ENCODE peak calls at places on chromosomes 4 and X, in six cellular contexts. O is GM12865; Q is CD4-positive, CD25-positive, alpha-beta regulatory T cell; Z is choroid plexus epithelial cell; U is K562; S is AG09309. N is an unnamed sample.

GRCh38 chrX:133985164-133986007 is at the start of gene GPC3:
- DNase-seq in O (no peak), Q (peak), U (peak), Z (peak), S (no peak), N (peak)

GRCh38 chrX:12447448-12448154 is 309.3 kb downstream of the FRMPD4 start:
- DNase-seq in Q (no peak), Z (peak), U (no peak), S (peak), O (no peak), N (no peak)

GRCh38 chr4:101393256-101393655 is 45.9 kb upstream of the PPP3CA start:
- DNase-seq in O (no peak), Z (peak), U (no peak), Q (no peak), S (peak), N (no peak)

GRCh38 chr4:101865501-101866062 is 75.1 kb downstream of the BANK1 start:
- DNase-seq in Q (no peak), U (no peak), S (no peak), O (no peak), Z (peak), N (no peak)

GRCh38 chr4:184506527-184507121 is 32.3 kb upstream of the IRF2 start:
- DNase-seq in U (no peak), Z (no peak), O (peak), Q (peak), S (no peak), N (peak)

GRCh38 chr4:79247695-79248394 is 78.0 kb downstream of the NAA11 start:
- DNase-seq in O (no peak), Z (no peak), S (no peak), U (no peak), Q (no peak), N (no peak)

GRCh38 chrX:37701588-37701987 is 16.0 kb downstream of the XK start:
- DNase-seq in S (no peak), O (no peak), Z (no peak), U (no peak), Q (no peak), N (no peak)

GRCh38 chrX:15745179-15745578 is 7.1 kb downstream of the CA5B start:
- DNase-seq in Q (no peak), O (no peak), U (no peak), Z (peak), S (no peak), N (no peak)

GRCh38 chrX:125004799-125005198 is 314.9 kb upstream of the TEX13C start:
- DNase-seq in O (no peak), Z (no peak), Q (no peak), S (no peak), U (peak), N (no peak)

GRCh38 chr4:38177035-38177791 is 217.0 kb downstream of the PTTG2 start:
- DNase-seq in Q (peak), U (no peak), Z (peak), S (no peak), O (peak), N (peak)

GRCh38 chr4:186722856-186723206 is 825 bp downstream of the FAT1 start:
- DNase-seq in Z (peak), Q (no peak), O (no peak), S (no peak), U (no peak), N (no peak)

GRCh38 chr4:53039741-53040458 is 177.8 kb downstream of the RASL11B start:
- DNase-seq in U (peak), S (no peak), O (no peak), Z (peak), Q (no peak), N (no peak)

GRCh38 chr4:23382880-23383279 is 507.0 kb downstream of the PPARGC1A start:
- DNase-seq in Z (peak), S (no peak), Q (no peak), U (no peak), O (no peak), N (no peak)

GRCh38 chrX:48702032-48702431 is 5.5 kb downstream of the SUV39H1 start:
- DNase-seq in O (no peak), S (no peak), Q (no peak), Z (no peak), U (peak), N (no peak)

GRCh38 chr4:149095798-149096197 is 653.6 kb upstream of the NR3C2 start:
- DNase-seq in Q (no peak), S (no peak), O (no peak), Z (peak), U (no peak), N (no peak)

GRCh38 chr4:180598281-180598680 is 1644.9 kb upstream of the TENM3 start:
- DNase-seq in Z (no peak), U (no peak), S (no peak), Q (no peak), O (peak), N (no peak)

GRCh38 chr4:105709081-105709450 is 482 bp downstream of the GSTCD start:
- DNase-seq in O (peak), Z (peak), Q (no peak), U (no peak), S (no peak), N (no peak)

GRCh38 chr4:25029479-25030282 is 1.1 kb downstream of the LGI2 start:
- DNase-seq in Z (no peak), S (no peak), O (no peak), U (no peak), Q (no peak), N (no peak)

GRCh38 chr4:25030283-25031076 is at the start of gene LGI2:
- DNase-seq in Z (peak), U (peak), Q (no peak), S (no peak), O (no peak), N (no peak)

GRCh38 chr4:25032126-25032525 is 1.4 kb upstream of the LGI2 start:
- DNase-seq in Q (no peak), Z (peak), S (no peak), O (no peak), U (no peak), N (no peak)

GRCh38 chr4:25031077-25031606 is 396 bp upstream of the LGI2 start:
- DNase-seq in U (no peak), O (no peak), Z (peak), S (no peak), Q (no peak), N (no peak)
- H3K4me3 ChIP-seq in U (no peak), O (no peak), Z (peak), S (peak), Q (no peak), N (no peak)

DNA sequence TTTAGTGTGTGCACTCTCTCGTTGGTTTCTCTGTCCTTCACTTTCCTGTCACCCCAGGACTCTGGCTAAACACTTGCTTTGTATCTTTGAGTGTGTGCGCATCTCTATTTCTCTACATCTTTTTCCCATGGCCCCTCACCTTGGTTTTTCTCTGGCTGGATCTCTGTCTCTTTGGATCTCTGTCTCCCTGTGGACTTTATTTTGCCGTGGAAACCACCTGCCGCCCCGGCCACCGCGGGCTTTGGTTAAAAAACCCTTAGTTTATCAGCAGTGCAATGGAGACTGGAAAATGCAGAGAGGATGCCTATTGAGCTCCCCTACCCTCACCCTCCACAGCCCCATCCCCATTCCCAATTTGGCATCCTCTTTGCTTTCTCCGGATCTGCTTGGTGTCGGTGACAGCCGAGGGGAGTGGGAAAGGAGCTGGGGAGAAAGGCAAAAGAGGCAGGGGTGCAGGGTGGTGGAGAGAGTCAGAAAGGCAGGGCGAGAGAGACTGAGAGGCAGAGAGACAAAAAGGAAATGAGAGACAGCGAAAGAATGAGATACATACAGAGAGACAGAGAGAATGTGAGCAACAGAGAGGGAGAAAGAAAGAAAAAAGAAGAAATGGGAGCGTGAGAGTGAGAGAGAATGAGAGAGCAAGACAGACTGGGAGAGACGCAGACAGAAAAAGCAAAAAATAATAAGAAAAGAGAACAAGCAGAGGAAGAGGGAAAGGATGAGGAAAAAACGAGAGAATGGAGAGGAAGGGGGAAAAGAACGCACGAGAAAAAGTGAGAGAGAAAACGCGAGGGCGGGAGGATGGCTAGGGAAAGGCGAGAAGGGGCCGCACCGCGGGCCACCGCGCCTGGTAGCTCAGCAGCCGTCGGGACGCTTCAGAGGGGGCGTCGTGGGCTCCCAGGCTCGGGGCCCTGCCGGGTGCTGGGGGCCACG is 688 bp downstream of the GPR101 start:
- DNase-seq in S (no peak), Z (no peak), Q (no peak), U (no peak), O (no peak), N (no peak)
- H3K4me3 ChIP-seq in S (no peak), Z (no peak), Q (peak), U (no peak), O (peak), N (peak)

GRCh38 chrX:154350429-154351182 is 23.8 kb downstream of the FLNA start:
- DNase-seq in U (no peak), S (no peak), O (no peak), Q (no peak), Z (no peak), N (no peak)
- H3K4me3 ChIP-seq in U (no peak), S (no peak), O (no peak), Q (no peak), Z (no peak), N (no peak)

GRCh38 chrX:136878423-136878822 is 2.1 kb downstream of the RBMX start:
- DNase-seq in Q (no peak), O (no peak), Z (no peak), U (no peak), S (no peak), N (no peak)
- H3K4me3 ChIP-seq in Q (peak), O (peak), Z (peak), U (peak), S (peak), N (peak)

DNA sequence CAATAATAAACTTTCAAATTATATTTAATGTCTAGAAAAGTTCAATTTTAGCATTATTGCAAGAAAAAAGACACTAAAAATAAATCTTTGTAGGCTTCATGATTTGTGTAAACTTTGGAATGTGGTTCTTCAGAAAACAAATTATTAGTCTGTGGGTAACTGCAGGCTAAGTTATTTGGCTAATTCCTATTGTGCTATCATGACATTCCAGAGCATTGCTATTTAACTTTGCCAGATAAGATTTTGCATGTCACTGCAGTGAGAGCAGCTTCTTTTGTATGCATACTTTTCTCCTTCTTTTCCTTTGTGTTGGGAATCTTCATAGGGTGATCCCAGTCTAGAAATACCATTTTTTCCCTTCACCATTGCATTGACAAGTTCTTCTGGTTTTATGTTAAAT is 130.0 kb downstream of the AWAT2 start:
- DNase-seq in U (no peak), Z (peak), O (no peak), S (no peak), Q (no peak), N (no peak)
- H3K4me3 ChIP-seq in U (no peak), Z (no peak), O (no peak), S (no peak), Q (no peak), N (no peak)

GRCh38 chrX:643911-644303 is 13.3 kb downstream of the SHOX start:
- DNase-seq in S (no peak), U (no peak), O (no peak), Z (no peak), Q (no peak), N (no peak)
- H3K4me3 ChIP-seq in S (no peak), U (no peak), O (no peak), Z (no peak), Q (no peak), N (no peak)

DNA sequence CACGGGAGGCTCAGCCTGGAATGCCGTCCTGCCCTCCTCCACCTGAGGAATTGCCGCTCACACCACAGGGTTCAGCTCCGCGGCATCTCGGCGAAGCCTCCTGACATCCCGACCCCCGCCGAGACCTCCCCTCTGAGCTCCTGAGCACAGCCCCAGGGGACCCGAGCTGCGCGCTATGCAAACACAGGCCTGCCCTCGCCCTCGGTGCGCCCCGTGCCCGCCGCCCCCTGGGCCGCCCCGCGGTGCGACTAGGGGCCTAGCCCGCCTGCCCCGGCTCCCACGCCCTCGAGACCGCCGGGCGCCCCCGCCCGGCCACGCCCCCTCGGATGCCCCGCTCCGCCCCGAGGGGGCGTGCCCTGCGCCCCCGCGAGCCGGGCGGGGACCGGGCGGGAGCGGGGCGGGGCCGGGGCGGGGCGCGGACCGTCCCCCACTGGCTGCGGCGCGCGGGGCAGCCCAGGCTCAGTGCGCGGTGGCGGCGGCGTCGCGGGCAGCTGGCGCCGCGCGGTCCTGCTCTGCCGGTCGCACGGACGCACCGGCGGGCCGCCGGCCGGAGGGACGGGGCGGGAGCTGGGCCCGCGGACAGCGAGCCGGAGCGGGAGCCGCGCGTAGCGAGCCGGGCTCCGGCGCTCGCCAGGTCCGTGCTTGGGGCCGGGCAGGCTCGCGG is at the start of gene FGFR3:
- DNase-seq in O (peak), Q (no peak), S (no peak), U (peak), Z (no peak), N (no peak)
- H3K4me3 ChIP-seq in O (no peak), Q (no peak), S (peak), U (peak), Z (peak), N (no peak)

GRCh38 chr4:76208005-76208765 is 5.4 kb downstream of the SCARB2 start:
- DNase-seq in O (no peak), S (peak), Q (no peak), Z (peak), U (no peak), N (no peak)

GRCh38 chr4:76210502-76210901 is 3.1 kb downstream of the SCARB2 start:
- DNase-seq in O (no peak), Q (no peak), U (no peak), S (no peak), Z (no peak), N (no peak)

GRCh38 chr4:76211769-76212168 is 1.9 kb downstream of the SCARB2 start:
- DNase-seq in O (no peak), Q (no peak), Z (no peak), S (no peak), U (no peak), N (no peak)

GRCh38 chr4:76212301-76212700 is 1.3 kb downstream of the SCARB2 start:
- DNase-seq in U (no peak), Q (no peak), O (no peak), Z (no peak), S (no peak), N (no peak)

DNA sequence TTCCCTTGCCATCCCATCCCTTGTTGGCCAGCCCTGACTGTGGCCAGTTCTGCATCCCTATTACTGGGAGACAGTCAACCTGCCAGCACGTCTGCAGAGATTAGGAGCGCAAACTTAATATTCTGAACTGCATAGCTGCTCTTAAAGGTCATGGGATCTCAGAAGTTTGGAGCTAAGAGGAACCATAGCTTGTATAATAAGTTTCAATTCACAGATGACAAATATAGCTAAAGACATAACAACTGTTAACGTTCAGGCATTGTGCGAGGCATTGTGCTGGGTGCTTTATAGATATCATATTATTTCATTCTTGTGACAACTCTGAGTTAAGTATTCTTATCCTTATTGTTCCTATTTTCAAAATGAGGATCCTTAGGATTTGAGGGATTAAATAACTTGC is 3.7 kb downstream of the SCARB2 start:
- DNase-seq in Q (no peak), U (no peak), O (no peak), Z (no peak), S (no peak), N (no peak)
- H3K4me3 ChIP-seq in Q (no peak), U (no peak), O (no peak), Z (no peak), S (no peak), N (no peak)

GRCh38 chrX:97070346-97070745 is 186.6 kb downstream of the RPA4 start:
- DNase-seq in Q (no peak), Z (peak), S (no peak), U (no peak), O (no peak), N (no peak)

GRCh38 chrX:97065066-97065465 is 181.4 kb downstream of the RPA4 start:
- DNase-seq in Z (no peak), U (no peak), Q (no peak), O (no peak), S (no peak), N (no peak)

GRCh38 chrX:97065973-97066372 is 182.3 kb downstream of the RPA4 start:
- DNase-seq in U (no peak), Z (peak), Q (no peak), S (no peak), O (no peak), N (no peak)

GRCh38 chrX:97066381-97066780 is 182.7 kb downstream of the RPA4 start:
- DNase-seq in O (no peak), U (no peak), Q (no peak), S (no peak), Z (no peak), N (no peak)
- H3K4me3 ChIP-seq in O (no peak), U (no peak), Q (no peak), S (no peak), Z (no peak), N (no peak)